ENCODE peak calls at places on chromosomes 7 and 10, in six cellular contexts. N, L, U, F, Y and M are unnamed samples.

GRCh38 chr10:6430581-6430980 is 149.5 kb downstream of the PRKCQ start:
- DNase-seq in Y (no peak), F (no peak), U (no peak), N (no peak), L (no peak), M (no peak)

GRCh38 chr7:146366938-146367337 is 250.3 kb downstream of the CNTNAP2 start:
- DNase-seq in N (no peak), Y (no peak), U (no peak), L (no peak), F (no peak), M (no peak)

GRCh38 chr10:97731346-97732051 is 5.4 kb upstream of the ZFYVE27 start:
- DNase-seq in Y (peak; percentile 60), U (peak; percentile 74), N (peak; percentile 76), L (peak; percentile 71), F (peak; percentile 46), M (peak; percentile 42)

GRCh38 chr7:54637712-54638396 is 95.7 kb downstream of the VSTM2A start:
- DNase-seq in N (no peak), U (no peak), L (no peak), F (no peak), Y (no peak), M (no peak)

GRCh38 chr10:126500866-126501265 is 112.6 kb upstream of the ADAM12 start:
- DNase-seq in L (no peak), F (no peak), N (peak; percentile 56), U (no peak), Y (no peak), M (no peak)

GRCh38 chr7:121401896-121402295 is 5.8 kb upstream of the FAM3C start:
- DNase-seq in L (no peak), N (no peak), F (no peak), U (no peak), Y (no peak), M (no peak)

GRCh38 chr10:26622891-26623290 is 74.6 kb upstream of the PDSS1 start:
- DNase-seq in F (no peak), L (no peak), U (no peak), Y (no peak), N (no peak), M (no peak)

GRCh38 chr7:50812847-50813475 is 30.3 kb upstream of the GRB10 start:
- DNase-seq in L (no peak), F (no peak), Y (peak; percentile 53), U (no peak), N (peak; percentile 70), M (no peak)

GRCh38 chr10:122417667-122418066 is 36.8 kb upstream of the ARMS2 start:
- DNase-seq in N (no peak), U (no peak), L (no peak), F (no peak), Y (no peak), M (no peak)

GRCh38 chr7:1045727-1046063 is 1.3 kb downstream of the GPR146 start:
- DNase-seq in Y (no peak), F (no peak), L (no peak), N (no peak), U (no peak), M (no peak)

GRCh38 chr7:127035203-127035849 is 217.4 kb downstream of the GRM8 start:
- DNase-seq in N (no peak), L (no peak), U (no peak), Y (no peak), F (no peak), M (no peak)

GRCh38 chr10:69515699-69516547 is 57.3 kb downstream of the NEUROG3 start:
- DNase-seq in U (peak; percentile 82), F (peak; percentile 73), L (peak; percentile 91), Y (peak; percentile 87), N (peak; percentile 55), M (no peak)

GRCh38 chr7:5635461-5636445 is 145.7 kb downstream of the RNF216 start:
- DNase-seq in F (no peak), L (no peak), U (no peak), Y (no peak), N (no peak), M (no peak)

GRCh38 chr7:142587578-142588191 is 161.6 kb upstream of the PRSS1 start:
- DNase-seq in L (no peak), F (no peak), U (no peak), Y (peak; percentile 88), N (peak; percentile 81), M (no peak)

GRCh38 chr10:123784636-123785035 is 107.0 kb downstream of the CPXM2 start:
- DNase-seq in N (no peak), F (no peak), Y (no peak), L (no peak), U (no peak), M (no peak)

GRCh38 chr7:32891800-32892520 is 400 bp upstream of the KBTBD2 start:
- DNase-seq in N (peak; percentile 92), Y (peak; percentile 85), U (peak; percentile 95), F (peak; percentile 95), L (peak; percentile 97), M (peak; percentile 97)

GRCh38 chr7:100247152-100247757 is 27.5 kb downstream of the PVRIG start:
- DNase-seq in U (no peak), Y (peak; percentile 95), F (no peak), N (peak; percentile 86), L (peak; percentile 75), M (no peak)
- TF ChIP-seq CTCF in U (peak; percentile 24), Y (no peak), F (no peak), N (no peak), L (no peak), M (peak; percentile 29)

GRCh38 chr10:60549686-60550085 is 160.0 kb upstream of the ANK3 start:
- DNase-seq in Y (peak; percentile 10), U (no peak), N (no peak), L (no peak), F (no peak), M (no peak)
- TF ChIP-seq CTCF in Y (peak; percentile 58), U (peak; percentile 52), N (peak; percentile 10), L (no peak), F (peak; percentile 57), M (peak; percentile 70)

DNA sequence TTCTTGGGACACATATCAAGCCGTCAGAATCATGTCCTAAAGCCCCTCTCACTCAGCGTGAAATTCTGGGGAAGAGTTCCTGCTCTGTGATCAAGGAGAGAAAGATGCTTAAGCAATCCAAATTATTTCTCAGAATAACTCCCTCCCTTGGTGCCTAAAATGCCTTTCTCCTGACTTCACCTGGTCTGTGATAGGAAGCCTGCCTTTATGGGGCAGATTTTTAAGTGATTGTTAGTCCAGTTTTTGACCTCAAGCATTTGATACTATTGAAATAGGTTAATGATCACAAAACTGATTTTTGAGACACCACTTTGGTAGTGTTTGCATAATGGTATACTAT is 76.4 kb upstream of the MAGI2 start:
- DNase-seq in Y (no peak), F (no peak), L (no peak), U (no peak), N (peak; percentile 45), M (no peak)
- TF ChIP-seq CTCF in Y (no peak), F (no peak), L (no peak), U (no peak), N (no peak), M (no peak)

GRCh38 chr7:75776295-75776971 is 4.4 kb upstream of the CCL26 start:
- DNase-seq in Y (no peak), N (peak; percentile 89), F (no peak), L (no peak), U (no peak), M (no peak)
- TF ChIP-seq CTCF in Y (no peak), N (peak; percentile 29), F (no peak), L (no peak), U (no peak), M (peak; percentile 33)

DNA sequence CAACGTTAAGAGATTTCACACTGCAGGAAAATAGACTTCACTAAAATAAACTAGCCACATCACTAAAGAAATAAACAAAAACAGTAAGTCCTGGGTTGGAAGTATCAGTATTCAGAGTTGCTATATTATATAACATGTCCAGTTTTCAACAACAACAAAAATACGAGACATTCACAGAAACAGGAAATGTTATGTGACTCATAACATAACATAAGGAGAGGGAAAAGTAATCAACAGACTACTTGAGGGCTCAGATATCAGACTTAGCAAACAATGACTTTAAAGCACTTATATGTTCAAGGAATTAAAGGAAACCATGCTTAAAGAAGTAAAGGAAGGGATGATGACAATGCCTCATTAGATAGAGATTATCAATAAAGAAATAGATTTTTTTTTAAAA is 73.5 kb upstream of the MKLN1 start:
- DNase-seq in Y (no peak), F (no peak), U (no peak), L (no peak), N (peak; percentile 67), M (no peak)
- TF ChIP-seq CTCF in Y (no peak), F (no peak), U (no peak), L (no peak), N (no peak), M (no peak)

GRCh38 chr7:24054231-24054630 is 229.8 kb upstream of the NPY start:
- DNase-seq in U (no peak), Y (no peak), L (no peak), N (no peak), F (no peak), M (no peak)
- TF ChIP-seq CTCF in U (no peak), Y (no peak), L (no peak), N (no peak), F (no peak), M (no peak)

DNA sequence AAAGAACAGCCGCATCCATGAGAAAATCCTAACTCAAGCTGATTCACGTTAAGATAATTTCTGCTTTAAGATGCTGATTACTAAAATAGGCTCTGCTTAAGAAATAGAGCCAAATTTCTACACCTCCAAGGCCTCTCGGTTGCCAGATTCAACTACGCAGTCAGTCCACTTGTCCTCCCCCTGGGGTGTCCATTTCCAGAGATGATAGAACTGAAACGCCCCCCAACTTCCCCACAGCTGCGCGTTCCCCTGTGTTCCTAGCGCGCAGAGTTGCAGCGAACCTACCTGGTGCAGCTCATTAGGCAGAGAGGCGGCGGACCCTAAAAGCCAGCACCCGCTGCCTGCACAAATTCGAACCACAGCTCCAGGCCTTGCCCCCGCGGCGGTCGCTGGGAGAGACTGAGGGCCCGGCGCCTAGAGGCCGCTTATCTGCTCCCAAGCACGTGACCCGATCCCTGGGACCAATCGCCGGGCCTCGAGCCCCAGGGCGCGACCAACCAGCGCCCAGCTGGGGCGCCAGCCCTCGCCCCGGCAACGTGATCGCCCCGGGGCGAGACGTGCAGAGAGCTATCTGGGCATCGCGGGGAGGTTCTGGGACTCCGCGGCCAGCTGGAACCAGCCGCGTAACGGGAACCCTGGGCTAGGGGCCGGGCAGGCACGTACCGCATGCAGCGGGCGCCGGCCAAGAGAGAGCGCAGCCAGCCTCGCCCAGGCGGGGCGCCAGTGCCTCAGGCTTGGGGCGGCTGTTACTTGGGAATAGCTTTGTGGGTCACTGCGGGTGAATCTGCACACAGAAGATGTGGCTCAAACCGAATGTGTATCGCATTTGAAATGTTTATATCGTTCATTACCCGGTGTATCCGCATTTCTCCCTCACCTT is at the start of gene PPP1R3C:
- DNase-seq in F (no peak), L (peak; percentile 85), Y (peak; percentile 91), N (peak; percentile 92), U (peak; percentile 60), M (peak; percentile 93)
- TF ChIP-seq CTCF in F (no peak), L (no peak), Y (peak; percentile 36), N (peak; percentile 43), U (peak; percentile 24), M (peak; percentile 67)

GRCh38 chr7:12947465-12947864 is 260.0 kb downstream of the ARL4A start:
- DNase-seq in L (no peak), N (no peak), F (no peak), U (no peak), Y (no peak), M (no peak)
- TF ChIP-seq CTCF in L (no peak), N (no peak), F (no peak), U (no peak), Y (no peak), M (no peak)

GRCh38 chr7:25091129-25091528 is 33.9 kb downstream of the CYCS start:
- DNase-seq in L (no peak), N (no peak), U (no peak), F (no peak), Y (no peak), M (no peak)
- TF ChIP-seq CTCF in L (no peak), N (no peak), U (no peak), F (no peak), Y (no peak), M (no peak)